ENCODE peak calls at places on chromosomes 4 and X, in seven cellular contexts. T, E, N, V, F, M and W are unnamed samples.

GRCh38 chr4:67929447-67929846 is 33.8 kb downstream of the TMPRSS11A start:
- DNase-seq in T (peak; percentile 32), E (no peak), N (no peak), V (no peak), F (peak; percentile 45), M (no peak), W (no peak)

GRCh38 chrX:94492541-94492940 is 818.5 kb downstream of the FAM133A start:
- DNase-seq in T (no peak), E (no peak), N (peak; percentile 42), V (no peak), F (no peak), M (peak; percentile 70), W (no peak)

GRCh38 chr4:116217781-116218180 is 867.6 kb downstream of the TRAM1L1 start:
- DNase-seq in T (no peak), E (no peak), N (no peak), V (no peak), F (no peak), M (no peak), W (no peak)

GRCh38 chr4:77619408-77619807 is 13.8 kb downstream of the CXCL13 start:
- DNase-seq in T (no peak), E (no peak), N (peak; percentile 66), V (no peak), F (no peak), M (peak; percentile 56), W (no peak)

GRCh38 chr4:5757954-5758353 is 47.0 kb downstream of the EVC start:
- DNase-seq in T (no peak), E (no peak), N (no peak), V (no peak), F (no peak), M (no peak), W (no peak)

GRCh38 chr4:3422241-3422801 is 19.4 kb upstream of the HGFAC start:
- DNase-seq in T (no peak), E (no peak), N (no peak), V (no peak), F (no peak), M (no peak), W (no peak)

GRCh38 chr4:74900862-74901261 is 32.1 kb upstream of the PARM1 start:
- DNase-seq in T (no peak), E (no peak), N (no peak), V (no peak), F (no peak), M (no peak), W (no peak)

GRCh38 chr4:155342142-155342541 is 34.6 kb downstream of the MAP9 start:
- DNase-seq in T (peak; percentile 79), E (no peak), N (no peak), V (no peak), F (no peak), M (no peak), W (no peak)

GRCh38 chrX:22963186-22963585 is 36.6 kb upstream of the DDX53 start:
- DNase-seq in T (peak; percentile 34), E (no peak), N (no peak), V (no peak), F (no peak), M (no peak), W (no peak)

GRCh38 chr4:76072760-76073159 is 1.7 kb upstream of the ART3 start:
- DNase-seq in T (no peak), E (no peak), N (no peak), V (no peak), F (no peak), M (no peak), W (no peak)

GRCh38 chr4:76074468-76074867 is at the start of gene ART3:
- DNase-seq in T (peak; percentile 13), E (no peak), N (no peak), V (no peak), F (no peak), M (no peak), W (no peak)

GRCh38 chr4:76078033-76078613 is 3.6 kb downstream of the ART3 start:
- DNase-seq in T (no peak), E (no peak), N (no peak), V (no peak), F (no peak), M (no peak), W (no peak)

GRCh38 chr4:76074995-76075600 is 589 bp downstream of the ART3 start:
- DNase-seq in T (no peak), E (no peak), N (no peak), V (no peak), F (no peak), M (no peak), W (no peak)
- H3K4me1 ChIP-seq in T (no peaks in the 10 kb centered on the region), E (no peaks in the 10 kb centered on the region), N (no peaks in the 10 kb centered on the region), V (peaks cover 4% of the 10 kb centered on the region), F (no peaks in the 10 kb centered on the region), M (no peaks in the 10 kb centered on the region), W (no peaks in the 10 kb centered on the region)

GRCh38 chr4:40300371-40301162 is 34.6 kb upstream of the CHRNA9 start:
- DNase-seq in T (no peak), E (no peak), N (no peak), V (no peak), F (no peak), M (no peak), W (no peak)

GRCh38 chr4:40303751-40304150 is 31.4 kb upstream of the CHRNA9 start:
- DNase-seq in T (no peak), E (no peak), N (no peak), V (no peak), F (no peak), M (no peak), W (no peak)

GRCh38 chr4:40301592-40301991 is 33.5 kb upstream of the CHRNA9 start:
- DNase-seq in T (no peak), E (no peak), N (no peak), V (no peak), F (no peak), M (no peak), W (peak; percentile 90)

GRCh38 chr4:40299126-40299525 is 36.0 kb upstream of the CHRNA9 start:
- DNase-seq in T (no peak), E (no peak), N (no peak), V (no peak), F (no peak), M (no peak), W (no peak)

GRCh38 chr4:40299704-40300336 is 35.3 kb upstream of the CHRNA9 start:
- DNase-seq in T (no peak), E (no peak), N (peak; percentile 52), V (no peak), F (no peak), M (no peak), W (no peak)
- H3K4me1 ChIP-seq in T (no peaks in the 10 kb centered on the region), E (no peaks in the 10 kb centered on the region), N (no peaks in the 10 kb centered on the region), V (no peaks in the 10 kb centered on the region), F (no peaks in the 10 kb centered on the region), M (no peaks in the 10 kb centered on the region), W (peaks cover 83% of the 10 kb centered on the region)

GRCh38 chr4:10085828-10086505 is 30.6 kb downstream of the WDR1 start:
- DNase-seq in T (no peak), E (no peak), N (no peak), V (no peak), F (no peak), M (no peak), W (no peak)

GRCh38 chr4:10086506-10087120 is 30.0 kb downstream of the WDR1 start:
- DNase-seq in T (no peak), E (no peak), N (no peak), V (no peak), F (no peak), M (no peak), W (no peak)

GRCh38 chr4:10088135-10089010 is 28.2 kb downstream of the WDR1 start:
- DNase-seq in T (no peak), E (no peak), N (no peak), V (no peak), F (no peak), M (no peak), W (no peak)

GRCh38 chr4:10085386-10085785 is 31.2 kb downstream of the WDR1 start:
- DNase-seq in T (no peak), E (no peak), N (no peak), V (no peak), F (no peak), M (no peak), W (peak; percentile 20)

GRCh38 chr4:10087152-10087791 is 29.3 kb downstream of the WDR1 start:
- DNase-seq in T (no peak), E (no peak), N (no peak), V (no peak), F (no peak), M (no peak), W (no peak)
- H3K4me1 ChIP-seq in T (peaks cover 2% of the 10 kb centered on the region), E (peaks cover 21% of the 10 kb centered on the region), N (peaks cover 18% of the 10 kb centered on the region), V (peaks cover 7% of the 10 kb centered on the region), F (no peaks in the 10 kb centered on the region), M (peaks cover 15% of the 10 kb centered on the region), W (peaks cover 21% of the 10 kb centered on the region)

GRCh38 chr4:108029731-108030130 is 40.0 kb downstream of the HADH start:
- DNase-seq in T (peak; percentile 59), E (no peak), N (no peak), V (no peak), F (no peak), M (no peak), W (no peak)
- H3K4me1 ChIP-seq in T (peaks cover 3% of the 10 kb centered on the region), E (no peaks in the 10 kb centered on the region), N (no peaks in the 10 kb centered on the region), V (no peaks in the 10 kb centered on the region), F (no peaks in the 10 kb centered on the region), M (no peaks in the 10 kb centered on the region), W (peaks cover 25% of the 10 kb centered on the region)

GRCh38 chr4:184648220-184649025 is 824 bp downstream of the CASP3 start:
- DNase-seq in T (peak; percentile 33), E (peak; percentile 69), N (peak; percentile 70), V (peak; percentile 37), F (no peak), M (peak; percentile 71), W (peak; percentile 38)

GRCh38 chr4:184647391-184648101 is 1.7 kb downstream of the CASP3 start:
- DNase-seq in T (peak; percentile 62), E (no peak), N (no peak), V (no peak), F (no peak), M (no peak), W (no peak)

GRCh38 chr4:184643726-184644125 is 5.5 kb downstream of the CASP3 start:
- DNase-seq in T (no peak), E (no peak), N (no peak), V (no peak), F (no peak), M (no peak), W (no peak)

GRCh38 chr4:184644553-184645307 is 4.5 kb downstream of the CASP3 start:
- DNase-seq in T (peak; percentile 40), E (no peak), N (no peak), V (no peak), F (no peak), M (no peak), W (no peak)

DNA sequence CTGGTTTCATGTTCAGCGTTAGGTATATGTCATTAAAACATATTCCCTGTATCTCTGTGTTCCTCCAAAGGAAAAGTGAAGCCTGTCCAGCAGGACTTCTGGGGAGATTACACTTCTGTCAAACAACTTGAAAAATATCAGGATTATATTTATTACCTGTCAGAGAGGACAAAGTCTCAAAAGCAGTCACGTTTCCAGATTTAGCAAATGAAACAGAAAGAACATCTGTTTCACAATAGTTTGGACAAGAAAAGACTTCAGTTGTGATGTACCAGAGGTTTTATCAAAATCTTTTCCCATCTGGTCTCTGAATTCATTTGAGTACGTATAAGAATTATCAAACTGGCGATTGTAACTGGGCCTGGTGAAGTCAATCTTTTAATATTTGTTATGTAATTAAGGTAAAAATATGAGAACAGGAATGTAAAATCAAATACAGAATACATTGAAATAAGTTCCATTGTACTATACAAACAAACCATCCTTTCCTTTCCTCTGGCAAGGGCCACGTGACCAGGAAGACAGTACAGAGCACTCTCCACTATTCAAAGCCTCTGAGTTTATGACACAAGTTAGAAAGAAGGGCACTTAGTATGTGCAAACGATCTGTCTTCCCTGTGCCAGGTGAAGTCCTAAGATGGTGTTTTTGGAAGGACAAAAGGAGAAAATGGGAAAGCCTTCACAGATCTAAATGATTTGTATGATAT is 3.2 kb downstream of the CASP3 start:
- DNase-seq in T (no peak), E (no peak), N (no peak), V (no peak), F (no peak), M (no peak), W (no peak)
- H3K4me1 ChIP-seq in T (peaks cover 5% of the 10 kb centered on the region), E (peaks cover 26% of the 10 kb centered on the region), N (peaks cover 42% of the 10 kb centered on the region), V (peaks cover 36% of the 10 kb centered on the region), F (peaks cover 14% of the 10 kb centered on the region), M (peaks cover 37% of the 10 kb centered on the region), W (peaks cover 63% of the 10 kb centered on the region)